ENCODE peak calls at places on chromosomes 1 and 21, in four cellular contexts. O is neural progenitor cell, W is GM23338, B is mesenchymal stem cell. S is an unnamed sample.

GRCh38 chr1:53543771-53544695 is 84.8 kb downstream of the DMRTB1 start:
- DNase-seq in O (no peak), W (no peak), B (no peak), S (no peak)

GRCh38 chr1:25033828-25034451 is 103.9 kb upstream of the RUNX3 start:
- DNase-seq in O (no peak), W (no peak), B (no peak), S (no peak)

GRCh38 chr1:207951652-207952051 is 40.7 kb upstream of the CD34 start:
- DNase-seq in O (no peak), W (no peak), B (no peak), S (no peak)

GRCh38 chr1:150012611-150013010 is 2.1 kb upstream of the OTUD7B start:
- DNase-seq in O (no peak), W (no peak), B (no peak), S (no peak)

GRCh38 chr1:40803447-40803846 is 19.9 kb downstream of the KCNQ4 start:
- DNase-seq in O (peak), W (peak), B (no peak), S (no peak)

GRCh38 chr21:40049031-40049958 is 182.1 kb downstream of the PCP4 start:
- DNase-seq in O (no peak), W (no peak), B (no peak), S (no peak)

GRCh38 chr1:222911866-222912265 is 97.0 kb downstream of the DISP1 start:
- DNase-seq in O (no peak), W (no peak), B (peak), S (no peak)

GRCh38 chr1:5164155-5164554 is 509.7 kb downstream of the AJAP1 start:
- DNase-seq in O (no peak), W (no peak), B (no peak), S (no peak)

GRCh38 chr1:24724345-24725208 is 20.7 kb upstream of the CLIC4 start:
- DNase-seq in O (peak), W (peak), B (peak), S (no peak)

GRCh38 chr1:51555866-51556619 is 37.0 kb upstream of the EPS15 start:
- DNase-seq in O (no peak), W (no peak), B (no peak), S (no peak)

GRCh38 chr1:235397733-235398132 is 30.5 kb downstream of the TBCE start:
- DNase-seq in O (no peak), W (no peak), B (peak), S (no peak)

DNA sequence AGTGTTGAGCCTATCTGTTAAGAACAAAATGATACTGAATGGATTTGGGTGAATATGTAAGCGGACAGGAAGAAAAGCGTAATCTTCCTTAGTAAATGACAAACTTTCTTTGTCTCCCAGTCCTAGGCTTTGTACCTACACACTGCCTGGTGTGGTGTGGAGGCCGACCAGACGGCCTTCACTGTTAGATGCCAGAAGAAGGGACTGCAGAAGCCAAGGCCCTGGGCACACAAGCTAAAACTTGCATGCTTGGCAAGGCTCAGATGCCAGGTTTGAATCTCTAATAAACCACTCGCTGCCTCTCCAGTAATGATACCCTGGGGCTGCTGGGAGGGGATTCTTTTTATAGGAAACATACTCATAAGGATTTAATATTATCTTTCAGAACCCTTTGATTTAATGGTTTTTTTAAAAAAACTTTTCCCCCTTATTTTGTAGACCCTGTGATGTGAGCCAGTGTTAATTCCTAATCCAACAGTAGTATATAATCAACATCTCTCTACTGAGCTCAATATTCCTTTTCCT is 263.8 kb downstream of the PTPRC start:
- DNase-seq in O (peak), W (peak), B (no peak), S (no peak)
- H3K4me2 ChIP-seq in O (no peak), W (peak), B (no peak), S (no peak)

DNA sequence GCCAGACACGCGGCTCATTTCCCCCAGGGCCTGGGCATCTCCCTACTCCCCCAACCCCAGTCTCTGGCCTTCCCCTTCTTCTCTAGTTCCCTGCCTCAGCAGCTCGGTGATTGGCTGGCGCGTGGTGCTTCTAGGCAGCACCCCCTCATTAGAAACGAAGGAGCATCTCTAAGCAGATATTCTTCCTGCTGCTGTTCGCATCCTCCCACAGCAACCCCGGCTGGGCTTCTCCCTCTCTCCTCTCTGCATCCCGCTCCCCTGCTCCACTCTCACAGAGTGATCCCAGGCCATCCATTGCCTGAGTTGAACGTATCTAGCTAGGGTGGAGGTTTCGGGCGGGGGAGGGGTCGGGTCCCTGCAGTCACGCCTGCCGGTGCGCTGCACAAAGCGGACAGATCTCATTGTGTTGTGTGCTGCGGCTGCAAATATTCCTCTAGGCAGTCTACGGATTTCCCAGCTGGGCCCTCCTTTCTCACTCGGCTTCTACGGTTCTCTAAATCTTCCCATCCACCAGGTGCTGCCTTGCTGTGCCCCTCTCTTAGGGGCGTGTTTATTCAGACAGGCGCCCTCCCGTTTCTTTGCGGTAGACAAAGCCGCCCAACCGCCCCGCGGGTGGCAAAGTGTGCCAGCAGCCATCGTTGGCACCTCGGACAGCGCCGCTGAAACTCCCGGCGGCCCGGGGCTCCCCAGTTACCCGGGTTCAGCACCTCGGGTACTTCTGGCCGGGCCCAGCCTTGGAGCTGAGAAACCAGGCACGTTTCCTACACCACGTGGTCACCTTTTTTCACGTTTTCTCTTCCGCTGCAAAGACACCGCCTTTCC is 2.2 kb downstream of the CACNA1E start:
- DNase-seq in O (peak), W (peak), B (no peak), S (no peak)
- H3K4me2 ChIP-seq in O (peak), W (peak), B (no peak), S (no peak)

DNA sequence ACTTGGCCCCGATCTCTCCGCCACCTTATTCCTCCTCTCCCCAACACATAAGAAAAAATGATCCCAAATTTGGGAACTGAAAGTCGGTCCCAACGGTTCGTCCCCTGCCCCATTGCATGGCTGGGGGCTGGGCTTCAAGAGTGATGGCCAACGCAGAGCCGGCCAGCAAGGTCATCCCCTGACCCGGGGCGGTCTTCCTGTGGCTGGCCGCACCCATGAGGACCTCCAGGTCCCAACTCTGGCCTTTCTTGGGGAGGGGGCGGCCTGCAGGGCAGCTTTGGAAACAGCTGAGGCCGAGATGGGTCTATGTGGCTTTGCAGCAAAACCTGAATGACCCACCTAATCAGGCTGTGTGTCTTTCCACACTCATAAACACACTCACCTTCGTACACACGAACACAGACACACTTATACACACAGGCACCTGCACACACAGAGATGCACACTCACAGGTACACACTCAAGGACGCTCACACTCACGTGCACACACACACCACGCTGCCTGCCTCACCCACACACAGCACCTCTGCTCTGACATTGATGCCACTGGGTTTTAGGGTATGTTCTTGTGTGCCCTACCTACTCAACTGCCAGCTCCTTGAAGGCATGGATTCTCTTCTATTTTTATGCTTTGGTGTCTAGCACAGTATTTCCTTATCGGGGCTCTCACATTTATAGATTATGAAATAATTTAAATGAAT is 562 bp downstream of the DYNLT5 start:
- DNase-seq in O (peak), W (no peak), B (no peak), S (no peak)
- H3K4me2 ChIP-seq in O (peak), W (peak), B (peak), S (no peak)

DNA sequence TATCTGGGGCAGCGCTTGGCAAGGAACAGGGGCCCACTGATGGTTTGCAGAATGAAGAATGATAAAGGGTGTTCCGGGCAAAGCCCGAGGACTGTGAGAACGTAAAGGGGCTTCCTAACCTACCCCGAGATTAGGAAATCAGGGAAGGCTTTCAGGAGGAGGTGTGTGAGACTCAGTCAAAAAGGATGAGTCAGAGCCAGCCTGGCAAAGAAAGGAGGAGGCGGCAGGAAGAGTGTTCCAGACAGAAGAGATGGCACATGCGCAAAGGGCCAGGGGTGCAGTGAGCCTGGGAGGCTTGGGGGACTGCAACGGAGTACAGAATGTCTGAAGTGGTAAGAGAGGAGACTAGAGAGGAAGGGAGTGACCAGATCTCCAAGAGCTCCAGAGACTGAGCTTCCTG is 70.3 kb downstream of the RAP1GAP start:
- DNase-seq in O (no peak), W (no peak), B (no peak), S (no peak)
- H3K4me2 ChIP-seq in O (no peak), W (no peak), B (no peak), S (no peak)

DNA sequence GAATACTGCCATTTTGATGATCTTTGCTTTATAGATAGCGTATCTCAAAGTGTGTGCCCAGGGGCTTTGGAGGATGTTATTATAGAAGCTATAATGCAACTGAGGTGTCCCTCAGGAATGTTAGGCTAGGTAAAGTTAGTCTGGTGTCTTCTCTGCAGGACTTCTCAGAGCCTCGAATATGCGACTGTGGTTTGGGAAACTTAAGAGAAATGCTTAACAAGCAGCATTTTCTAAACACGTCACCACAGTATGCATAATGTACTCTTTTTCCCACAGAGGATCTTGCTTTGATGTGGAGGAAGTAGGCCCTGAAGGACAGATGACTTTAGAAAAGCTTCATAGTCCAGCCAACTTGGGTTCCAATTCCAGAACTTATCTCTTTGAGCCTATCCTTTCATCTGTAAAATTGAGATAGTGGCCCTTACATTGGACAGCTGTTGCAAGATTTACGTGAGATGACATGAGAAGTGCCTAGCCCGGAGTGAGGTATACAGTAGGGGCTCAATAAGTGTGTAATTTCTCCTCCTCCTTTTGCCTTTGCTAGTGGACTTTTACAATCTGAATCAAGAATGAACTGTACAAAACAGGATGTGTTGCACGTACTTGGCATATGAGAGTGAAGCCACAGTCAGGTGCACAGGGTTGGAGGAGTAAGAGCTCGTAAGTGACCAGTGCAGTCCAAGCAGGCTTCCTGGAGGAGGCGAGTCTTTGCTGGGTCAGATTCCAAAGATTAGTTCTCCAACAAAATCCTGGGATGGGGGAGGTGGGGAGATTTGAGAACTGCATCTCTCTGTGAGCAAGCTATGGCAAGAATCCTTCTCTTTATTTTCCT is 29.7 kb upstream of the TRABD2B start:
- DNase-seq in O (no peak), W (no peak), B (no peak), S (no peak)
- H3K4me2 ChIP-seq in O (no peak), W (no peak), B (no peak), S (no peak)

DNA sequence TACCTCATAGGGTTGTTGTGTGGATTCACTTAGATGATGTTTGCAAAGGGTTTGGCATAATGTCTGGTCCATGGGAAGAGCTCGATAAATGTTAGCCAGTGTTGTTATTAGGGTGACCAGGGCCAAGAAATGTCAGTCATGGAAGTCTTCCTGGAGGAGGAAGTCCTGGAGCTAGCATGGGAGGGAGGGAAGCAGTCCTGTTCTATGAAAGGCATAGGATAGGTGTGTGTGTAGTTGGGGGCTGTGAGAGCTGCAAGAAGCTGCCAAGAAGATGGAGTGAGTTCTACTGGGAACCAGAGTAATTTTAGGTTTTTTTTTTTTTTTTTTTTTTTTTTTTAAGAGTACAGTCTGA is 4.7 kb downstream of the LGR6 start:
- DNase-seq in O (no peak), W (no peak), B (no peak), S (no peak)
- H3K4me2 ChIP-seq in O (no peak), W (no peak), B (no peak), S (no peak)

GRCh38 chr1:151509350-151510019 is 1.7 kb upstream of the CGN start:
- DNase-seq in O (no peak), W (no peak), B (no peak), S (no peak)

GRCh38 chr1:151508721-151509292 is 2.4 kb upstream of the CGN start:
- DNase-seq in O (no peak), W (no peak), B (peak), S (no peak)

GRCh38 chr1:151510957-151511635 is at the start of gene CGN:
- DNase-seq in O (peak), W (peak), B (peak), S (peak)

GRCh38 chr1:151510614-151510956 is 602 bp upstream of the CGN start:
- DNase-seq in O (no peak), W (no peak), B (no peak), S (no peak)

DNA sequence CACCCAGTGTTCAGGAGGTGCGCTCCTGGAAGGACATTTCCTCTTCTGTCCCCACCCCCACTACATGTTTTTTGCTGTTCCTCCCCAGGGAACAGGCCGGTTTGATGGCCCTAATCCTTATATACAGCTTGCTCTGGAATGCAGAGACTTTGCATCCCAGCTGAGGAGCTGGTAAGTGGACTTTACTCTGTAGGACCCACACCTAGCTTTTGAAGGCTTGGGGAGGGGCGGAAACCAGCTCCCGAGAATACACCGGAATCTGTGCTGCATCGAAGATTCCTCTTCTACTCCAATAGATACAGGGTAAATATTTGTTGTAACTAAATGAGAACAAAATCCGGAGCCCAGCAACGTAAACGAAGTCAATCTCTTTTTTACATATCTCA is 1.2 kb upstream of the CGN start:
- DNase-seq in O (peak), W (peak), B (no peak), S (no peak)
- H3K4me2 ChIP-seq in O (peak), W (peak), B (no peak), S (peak)

GRCh38 chr1:204051258-204051657 is 21.7 kb upstream of the SOX13 start:
- DNase-seq in O (no peak), W (no peak), B (no peak), S (no peak)
- H3K4me2 ChIP-seq in O (no peak), W (no peak), B (no peak), S (no peak)

DNA sequence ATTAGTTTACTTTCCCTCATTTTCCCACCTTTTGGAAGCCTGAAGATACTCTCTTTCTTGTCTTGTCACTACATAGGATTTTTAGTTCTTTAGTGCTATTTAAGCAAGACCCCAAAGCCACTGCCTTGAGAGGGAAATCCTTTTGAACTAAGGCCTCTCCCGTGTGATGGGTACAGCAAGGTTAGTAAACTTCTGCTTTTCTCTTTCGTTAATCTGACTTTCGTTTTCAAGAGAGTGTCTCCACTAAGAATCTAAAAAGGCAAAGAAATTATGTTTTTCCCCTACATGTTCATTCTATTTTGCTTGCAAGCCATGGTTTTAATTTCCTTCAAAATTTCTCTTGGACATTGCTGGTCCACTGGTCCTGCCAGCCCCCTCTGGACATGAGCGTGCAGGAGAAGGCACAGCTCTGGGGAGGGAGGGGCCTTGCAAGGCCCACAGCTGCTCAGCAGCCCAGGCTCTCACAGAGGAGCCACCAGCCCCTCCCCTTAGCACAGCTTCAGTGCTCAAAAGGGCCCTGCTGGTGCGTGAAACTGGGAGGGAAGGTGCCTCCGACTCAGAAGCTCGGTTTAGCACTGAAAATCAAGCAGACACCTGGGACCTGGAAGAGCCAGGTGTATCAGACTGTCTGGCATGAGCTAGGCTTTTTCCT is 210.9 kb upstream of the GALNT2 start:
- DNase-seq in O (peak), W (peak), B (no peak), S (peak)
- H3K4me2 ChIP-seq in O (peak), W (no peak), B (no peak), S (peak)

DNA sequence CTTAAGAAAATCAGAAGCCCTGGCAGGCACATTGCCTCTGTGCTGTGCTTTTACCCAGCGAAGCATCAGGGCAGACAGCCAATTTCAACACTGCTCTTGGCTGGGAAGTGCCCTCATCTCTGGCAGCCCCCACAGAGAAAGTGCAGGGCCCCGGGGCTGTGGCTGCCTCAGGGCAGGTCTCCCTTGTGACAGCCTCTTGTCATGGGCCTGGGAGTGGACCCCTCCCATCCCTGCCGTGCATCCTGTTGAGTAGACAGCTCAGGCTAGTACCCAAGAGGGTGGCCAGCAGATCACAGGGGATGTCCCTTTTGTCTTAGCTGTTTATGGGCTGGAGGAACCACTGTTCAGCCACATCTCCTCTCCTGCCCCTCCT is 23.3 kb downstream of the TTC34 start:
- DNase-seq in O (no peak), W (no peak), B (no peak), S (no peak)
- H3K4me2 ChIP-seq in O (no peak), W (no peak), B (no peak), S (no peak)